ENCODE peak calls at places on chromosomes 13 and 19, in nine cellular contexts. D is mesenchymal stem cell; Q is body of pancreas; K is left lung; J is fibroblast of lung; T is left ventricle myocardium inferior; S is A673; O is heart right ventricle; B is CD8-positive, alpha-beta T cell. Z is an unnamed sample. For H3K4me1, the result is how much of the 10 kb centered on the place peaks cover.

GRCh38 chr19:45253396-45254027 is 2.4 kb downstream of the MARK4 start:
- DNase-seq in D (no peak), Q (no peak), K (no peak), J (peak), T (no peak), S (no peak), O (no peak), B (no peak), Z (peak)

GRCh38 chr19:38877781-38878574 is at the start of gene RINL:
- DNase-seq in D (no peak), Q (peak), K (peak), J (no peak), T (no peak), S (no peak), O (no peak), B (no peak), Z (no peak)

GRCh38 chr19:38420935-38421334 is 5.1 kb downstream of the RASGRP4 start:
- DNase-seq in D (no peak), Q (no peak), K (no peak), J (no peak), T (no peak), S (no peak), O (no peak), B (no peak), Z (no peak)

GRCh38 chr19:48623556-48624066 is 4.3 kb downstream of the SPHK2 start:
- DNase-seq in D (no peak), Q (no peak), K (no peak), J (no peak), T (no peak), S (no peak), O (no peak), B (no peak), Z (no peak)

GRCh38 chr13:30037306-30037705 is 186.9 kb upstream of the UBL3 start:
- DNase-seq in D (no peak), Q (no peak), K (no peak), J (peak), T (no peak), S (no peak), O (no peak), B (no peak), Z (no peak)

GRCh38 chr19:2755811-2756210 is 16.0 kb upstream of the SLC39A3 start:
- DNase-seq in D (no peak), Q (no peak), K (no peak), J (no peak), T (no peak), S (no peak), O (no peak), B (no peak), Z (no peak)

GRCh38 chr13:96662036-96662435 is 332.2 kb downstream of the OXGR1 start:
- DNase-seq in D (no peak), Q (no peak), K (no peak), J (no peak), T (no peak), S (no peak), O (no peak), B (no peak), Z (no peak)

GRCh38 chr19:3403489-3404323 is 37.3 kb downstream of the NFIC start:
- DNase-seq in D (peak), Q (peak), K (peak), J (peak), T (peak), S (peak), O (peak), B (no peak), Z (peak)

GRCh38 chr13:41345921-41346589 is 35.0 kb downstream of the NAA16 start:
- DNase-seq in D (no peak), Q (no peak), K (no peak), J (peak), T (no peak), S (no peak), O (no peak), B (no peak), Z (no peak)

GRCh38 chr13:49055021-49055420 is 79.3 kb downstream of the FNDC3A start:
- DNase-seq in D (no peak), Q (no peak), K (no peak), J (no peak), T (no peak), S (no peak), O (no peak), B (no peak), Z (no peak)

GRCh38 chr13:83880275-83881027 is 1.8 kb downstream of the SLITRK1 start:
- DNase-seq in D (no peak), Q (peak), K (no peak), J (no peak), T (no peak), S (no peak), O (no peak), B (no peak), Z (no peak)

GRCh38 chr13:111372651-111373425 is 52.4 kb downstream of the TEX29 start:
- DNase-seq in D (no peak), Q (no peak), K (no peak), J (no peak), T (no peak), S (no peak), O (no peak), B (no peak), Z (no peak)

GRCh38 chr19:18790566-18791314 is at the start of gene COMP:
- DNase-seq in D (no peak), Q (no peak), K (no peak), J (no peak), T (no peak), S (no peak), O (no peak), B (no peak), Z (no peak)

GRCh38 chr13:31408927-31409326 is 209.2 kb downstream of the B3GLCT start:
- DNase-seq in D (no peak), Q (no peak), K (no peak), J (no peak), T (no peak), S (no peak), O (no peak), B (no peak), Z (no peak)

GRCh38 chr13:74021507-74021906 is 112.7 kb downstream of the KLF12 start:
- DNase-seq in D (no peak), Q (no peak), K (no peak), J (no peak), T (no peak), S (no peak), O (no peak), B (no peak), Z (no peak)
- H3K4me3 ChIP-seq in D (no peak), Q (no peak), K (no peak), J (no peak), T (no peak), S (no peak), O (no peak), B (no peak), Z (no peak)

DNA sequence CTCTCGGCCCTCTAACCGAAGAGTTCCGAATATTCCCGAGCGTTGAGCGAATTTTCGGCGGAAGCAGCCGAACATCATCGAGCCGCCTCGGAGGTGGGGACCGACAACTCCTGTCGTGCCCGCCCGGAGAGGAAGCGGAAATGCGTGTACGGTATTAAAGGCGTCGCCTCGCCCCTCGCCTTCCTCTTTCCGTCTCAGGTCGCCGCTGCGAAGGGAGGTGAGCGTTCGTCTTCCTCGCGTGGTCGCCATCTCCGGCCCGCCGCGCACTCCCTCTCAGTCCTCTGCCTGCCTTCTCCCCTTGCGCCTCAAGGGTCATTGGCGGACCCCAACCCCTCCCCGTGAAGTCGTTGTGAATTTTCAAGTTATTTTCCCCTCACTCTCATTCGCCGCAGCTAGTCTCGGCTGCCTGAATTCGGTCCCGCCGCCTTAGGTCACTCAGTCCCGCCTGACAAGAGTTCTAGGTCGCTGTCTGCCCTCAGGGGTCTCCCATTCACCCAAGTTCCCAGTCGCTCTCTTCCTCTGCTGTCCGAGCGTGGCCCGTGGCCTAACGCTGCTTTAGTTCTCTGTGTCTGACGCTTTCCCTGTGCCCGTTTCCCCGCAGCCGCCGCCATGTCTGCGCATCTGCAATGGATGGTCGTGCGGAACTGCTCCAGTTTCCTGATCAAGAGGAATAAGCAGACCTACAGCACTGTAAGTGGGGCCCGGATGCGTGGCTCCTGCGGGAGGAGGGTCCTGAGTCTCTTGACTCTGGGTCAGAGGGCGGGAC is at the start of gene RPL28:
- DNase-seq in D (peak), Q (peak), K (peak), J (peak), T (peak), S (peak), O (peak), B (peak), Z (peak)
- H3K4me1 ChIP-seq in D (half or more), Q (half or more), K (half or more), J (under half), T (half or more), S (under half), O (half or more), B (half or more), Z (under half)

DNA sequence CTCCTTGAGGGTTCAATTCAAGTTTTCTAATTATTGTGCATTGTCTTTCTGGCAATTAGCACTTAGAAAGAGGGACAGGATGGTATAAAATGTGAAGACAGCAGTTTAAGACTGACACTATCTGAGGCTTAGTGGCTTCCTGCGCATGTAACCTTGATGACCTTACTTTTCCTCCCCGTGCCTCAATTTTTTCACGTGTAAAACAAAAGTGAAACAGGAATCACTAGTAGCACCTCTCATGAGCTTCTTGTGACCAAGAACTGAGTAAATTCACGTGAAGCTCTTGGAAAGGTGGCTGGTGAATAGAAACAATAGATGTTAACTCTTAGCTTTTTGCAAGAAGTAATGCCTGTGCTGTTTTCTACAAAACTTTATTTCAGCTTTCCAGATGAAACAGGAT is 233.9 kb downstream of the LMO7 start:
- DNase-seq in D (no peak), Q (no peak), K (no peak), J (no peak), T (no peak), S (no peak), O (no peak), B (no peak), Z (no peak)
- H3K27ac ChIP-seq in D (no peak), Q (no peak), K (no peak), J (no peak), T (no peak), S (no peak), O (no peak), B (no peak), Z (no peak)

GRCh38 chr19:55178781-55179569 is 1.1 kb downstream of the SYT5 start:
- DNase-seq in D (peak), Q (peak), K (peak), J (peak), T (peak), S (peak), O (peak), B (peak), Z (peak)
- H3K4me3 ChIP-seq in D (peak), Q (no peak), K (no peak), J (peak), T (peak), S (peak), O (peak), B (peak), Z (no peak)

GRCh38 chr19:55256562-55257460 is 2.0 kb downstream of the PPP6R1 start:
- DNase-seq in D (peak), Q (no peak), K (peak), J (no peak), T (no peak), S (no peak), O (no peak), B (no peak), Z (no peak)

GRCh38 chr19:55257461-55258411 is 1.1 kb downstream of the PPP6R1 start:
- DNase-seq in D (peak), Q (no peak), K (peak), J (no peak), T (no peak), S (no peak), O (no peak), B (no peak), Z (peak)

GRCh38 chr19:55253842-55254624 is 4.8 kb downstream of the PPP6R1 start:
- DNase-seq in D (no peak), Q (no peak), K (peak), J (no peak), T (no peak), S (no peak), O (no peak), B (no peak), Z (no peak)

GRCh38 chr19:55254625-55254977 is 4.2 kb downstream of the PPP6R1 start:
- DNase-seq in D (no peak), Q (no peak), K (no peak), J (no peak), T (no peak), S (no peak), O (no peak), B (no peak), Z (no peak)

GRCh38 chr19:55255618-55256423 is 3.0 kb downstream of the PPP6R1 start:
- DNase-seq in D (peak), Q (no peak), K (peak), J (peak), T (no peak), S (no peak), O (no peak), B (no peak), Z (no peak)
- H3K4me1 ChIP-seq in D (half or more), Q (under half), K (half or more), J (under half), T (half or more), S (under half), O (half or more), B (half or more), Z (under half)

Z was measured in adrenal gland.